ENCODE peak calls at places on chromosomes 16 and 17, in ten cellular contexts. T is mammary epithelial cell, E is neural progenitor cell, R is HepG2, A is fibroblast of lung, U is IMR-90, Q is K562, N is GM23338, D is hepatocyte, V is PC-3. G is an unnamed sample. For H3K27me3, the result is how much of the 10 kb centered on the place peaks cover.

GRCh38 chr16:79767597-79768280 is 167.2 kb upstream of the MAF start:
- DNase-seq in Q (no peak), R (peak), D (peak), N (peak), A (peak), T (peak), V (no peak), U (no peak), E (peak), G (peak)

GRCh38 chr17:80819422-80820164 is 172.0 kb upstream of the CHMP6 start:
- DNase-seq in E (no peak), U (no peak), Q (no peak), A (no peak), D (no peak), N (no peak), V (no peak), R (peak), T (no peak), G (no peak)

GRCh38 chr16:71645450-71645849 is 19.5 kb downstream of the MARVELD3 start:
- DNase-seq in U (peak), Q (peak), E (peak), N (peak), V (peak), R (peak), A (peak), T (peak), D (peak), G (peak)

GRCh38 chr16:86078121-86078600 is 179.2 kb downstream of the IRF8 start:
- DNase-seq in E (no peak), T (no peak), Q (no peak), D (no peak), A (peak), R (no peak), U (no peak), N (no peak), V (no peak), G (no peak)

GRCh38 chr16:15507299-15507958 is 73.0 kb downstream of the BMERB1 start:
- DNase-seq in U (peak), Q (no peak), V (no peak), E (no peak), A (peak), D (no peak), R (no peak), N (no peak), T (peak), G (peak)

GRCh38 chr17:39617446-39618251 is 9.1 kb upstream of the PPP1R1B start:
- DNase-seq in A (peak), R (no peak), N (peak), V (peak), U (peak), D (peak), Q (peak), E (peak), T (peak), G (peak)

GRCh38 chr17:17236295-17237025 is 508 bp downstream of the FLCN start:
- DNase-seq in N (peak), A (peak), E (peak), V (peak), R (peak), U (peak), T (peak), D (peak), Q (peak), G (peak)

GRCh38 chr16:27430512-27430911 is 28.5 kb downstream of the IL21R start:
- DNase-seq in Q (no peak), R (no peak), A (no peak), E (no peak), N (no peak), T (no peak), U (no peak), D (no peak), V (no peak), G (no peak)

GRCh38 chr16:30609928-30610839 is at the start of gene ZNF689:
- DNase-seq in R (peak), A (peak), T (peak), V (peak), E (peak), Q (peak), U (peak), N (peak), D (peak), G (peak)

GRCh38 chr16:30619643-30620042 is 9.5 kb upstream of the ZNF689 start:
- DNase-seq in A (no peak), V (no peak), Q (no peak), R (no peak), U (no peak), N (no peak), D (peak), T (no peak), E (no peak), G (no peak)

GRCh38 chr16:30619207-30619606 is 9.0 kb upstream of the ZNF689 start:
- DNase-seq in U (no peak), Q (no peak), E (no peak), T (no peak), A (peak), V (no peak), D (no peak), N (no peak), R (no peak), G (no peak)

GRCh38 chr16:30615358-30616076 is 5.3 kb upstream of the ZNF689 start:
- DNase-seq in N (peak), V (peak), A (peak), R (peak), E (peak), D (peak), T (no peak), U (peak), Q (peak), G (peak)
- TF ChIP-seq CTCF in N (peak), V (peak), A (peak), R (peak), E (peak), D (peak), T (peak), U (peak), Q (peak), G (peak)

GRCh38 chr16:10558746-10559641 is 21.4 kb downstream of the EMP2 start:
- DNase-seq in R (no peak), E (no peak), U (no peak), N (no peak), A (peak), Q (no peak), T (peak), V (peak), D (no peak), G (peak)
- H2AFZ ChIP-seq in R (no peak), E (no peak), U (no peak), N (no peak), A (peak), Q (no peak), T (peak), V (peak), D (no peak), G (peak)

GRCh38 chr17:77930780-77931768 is 27.4 kb upstream of the TNRC6C start:
- DNase-seq in N (peak), R (no peak), A (no peak), T (no peak), U (no peak), D (no peak), E (no peak), V (no peak), Q (no peak), G (no peak)
- H3K27me3 ChIP-seq in N (under half), R (half or more), A (under half), T (under half), U (half or more), D (under half), E (under half), V (half or more), Q (half or more), G (under half)

DNA sequence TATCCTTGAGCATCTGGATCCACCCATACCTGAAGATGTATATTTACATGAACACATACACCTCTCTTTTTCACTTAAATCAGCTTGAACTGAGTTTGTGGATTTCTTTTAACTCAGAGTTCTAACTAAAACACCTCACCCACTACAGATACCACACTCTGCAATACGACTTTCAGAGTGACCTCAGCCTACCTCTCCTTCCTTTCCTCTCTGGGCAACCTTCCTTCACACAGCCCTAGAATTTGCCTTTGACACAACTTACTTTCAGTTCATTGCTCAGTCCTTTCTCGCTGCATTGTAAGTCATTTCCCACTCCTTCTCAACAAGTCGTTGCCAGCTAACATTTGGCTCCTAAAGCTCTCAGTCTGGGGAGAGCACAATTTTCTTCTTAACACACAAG is 151.9 kb upstream of the IRX3 start:
- DNase-seq in E (no peak), V (no peak), Q (no peak), T (no peak), R (no peak), A (no peak), U (no peak), N (no peak), D (no peak), G (no peak)
- TF ChIP-seq CTCF in E (no peak), V (no peak), Q (no peak), T (no peak), R (no peak), A (no peak), U (no peak), N (no peak), D (no peak), G (no peak)

DNA sequence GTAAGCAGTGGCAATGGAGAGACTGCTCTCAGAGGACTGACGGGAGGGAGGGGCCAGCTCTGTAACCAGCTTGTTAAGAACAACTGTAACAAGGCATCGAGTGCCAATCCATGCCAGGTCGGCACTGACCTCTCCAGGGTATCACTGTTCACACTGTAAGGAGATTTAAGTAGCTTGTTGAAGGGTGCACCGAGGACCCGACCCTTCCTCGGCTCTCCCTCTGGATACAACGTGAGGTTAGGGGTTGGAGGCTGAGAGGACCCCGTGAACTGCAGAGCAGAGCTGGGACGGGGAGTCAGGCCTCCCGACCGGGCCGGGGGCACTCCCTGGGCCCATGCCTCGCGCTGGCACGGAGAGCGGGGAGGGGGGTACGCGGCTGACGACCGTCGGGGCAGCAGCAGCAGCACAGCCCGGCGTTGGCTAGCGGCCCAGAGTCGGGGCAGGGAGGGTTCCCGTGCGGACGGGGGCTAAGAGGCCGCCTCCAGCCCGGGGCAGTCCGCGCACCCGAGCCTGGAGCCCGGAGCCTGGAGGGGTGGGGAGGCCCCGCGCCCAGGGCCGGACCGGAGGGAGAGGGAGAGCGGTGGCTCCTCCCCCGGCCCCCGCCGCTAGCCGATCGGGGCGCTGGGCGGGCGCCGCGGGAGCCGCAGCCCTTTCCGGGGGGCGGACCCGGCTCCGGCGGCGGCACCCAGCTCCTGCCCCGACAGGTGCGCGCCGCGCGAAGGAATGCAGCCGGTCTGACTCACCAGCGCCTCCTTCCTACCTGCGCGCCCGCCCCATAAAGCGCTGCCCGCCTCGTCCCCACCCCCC is at the start of gene ITGB4:
- DNase-seq in D (peak), A (no peak), N (peak), Q (peak), R (peak), E (peak), U (no peak), T (peak), V (peak), G (peak)
- H2AFZ ChIP-seq in D (peak), A (no peak), N (peak), Q (peak), R (peak), E (peak), U (peak), T (peak), V (peak), G (no peak)

GRCh38 chr17:73911726-73912359 is 267.6 kb upstream of the SDK2 start:
- DNase-seq in Q (no peak), V (no peak), R (no peak), D (no peak), N (no peak), U (no peak), E (no peak), T (no peak), A (no peak), G (no peak)
- H3K27me3 ChIP-seq in Q (under half), V (under half), R (under half), D (under half), N (under half), U (under half), E (half or more), T (under half), A (under half), G (under half)

DNA sequence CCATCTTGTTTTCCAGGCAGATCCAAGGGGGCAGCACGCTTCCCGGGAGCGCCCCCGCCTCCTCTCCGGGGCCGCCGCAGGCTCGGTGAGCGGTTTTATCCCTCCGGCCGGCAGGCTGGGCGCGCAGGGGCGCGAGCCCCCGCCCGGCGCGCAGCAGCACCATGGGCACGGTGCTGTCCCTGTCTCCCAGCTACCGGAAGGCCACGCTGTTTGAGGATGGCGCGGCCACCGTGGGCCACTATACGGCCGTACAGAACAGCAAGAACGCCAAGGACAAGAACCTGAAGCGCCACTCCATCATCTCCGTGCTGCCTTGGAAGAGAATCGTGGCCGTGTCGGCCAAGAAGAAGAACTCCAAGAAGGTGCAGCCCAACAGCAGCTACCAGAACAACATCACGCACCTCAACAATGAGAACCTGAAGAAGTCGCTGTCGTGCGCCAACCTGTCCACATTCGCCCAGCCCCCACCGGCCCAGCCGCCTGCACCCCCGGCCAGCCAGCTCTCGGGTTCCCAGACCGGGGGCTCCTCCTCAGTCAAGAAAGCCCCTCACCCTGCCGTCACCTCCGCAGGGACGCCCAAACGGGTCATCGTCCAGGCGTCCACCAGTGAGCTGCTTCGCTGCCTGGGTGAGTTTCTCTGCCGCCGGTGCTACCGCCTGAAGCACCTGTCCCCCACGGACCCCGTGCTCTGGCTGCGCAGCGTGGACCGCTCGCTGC is 825 bp downstream of the CDK5R1 start:
- DNase-seq in D (peak), E (peak), T (no peak), V (no peak), R (no peak), A (peak), N (peak), Q (peak), U (no peak), G (peak)
- TF ChIP-seq CTCF in D (no peak), E (no peak), T (no peak), V (no peak), R (peak), A (no peak), N (no peak), Q (no peak), U (no peak), G (no peak)

GRCh38 chr17:49224997-49225337 is 5.6 kb downstream of the PHOSPHO1 start:
- DNase-seq in Q (no peak), V (no peak), D (no peak), E (no peak), N (no peak), U (no peak), A (no peak), R (no peak), T (no peak), G (peak)

GRCh38 chr17:49225554-49226236 is 4.9 kb downstream of the PHOSPHO1 start:
- DNase-seq in E (no peak), D (no peak), N (no peak), V (no peak), T (no peak), U (no peak), A (no peak), Q (no peak), R (no peak), G (peak)

GRCh38 chr17:49224198-49224996 is 6.2 kb downstream of the PHOSPHO1 start:
- DNase-seq in V (no peak), E (peak), A (no peak), T (no peak), N (peak), R (no peak), Q (no peak), D (peak), U (no peak), G (peak)

GRCh38 chr17:49223168-49223516 is 7.4 kb downstream of the PHOSPHO1 start:
- DNase-seq in T (no peak), V (no peak), N (no peak), E (no peak), U (no peak), Q (no peak), A (no peak), R (no peak), D (no peak), G (peak)

GRCh38 chr17:49223517-49224197 is 6.9 kb downstream of the PHOSPHO1 start:
- DNase-seq in U (peak), R (no peak), D (peak), N (peak), Q (peak), T (no peak), V (peak), E (peak), A (no peak), G (peak)
- H2AFZ ChIP-seq in U (peak), R (no peak), D (no peak), N (peak), Q (no peak), T (peak), V (peak), E (peak), A (no peak), G (no peak)

GRCh38 chr17:19800571-19800970 is 52.5 kb upstream of the ALDH3A1 start:
- DNase-seq in E (no peak), N (peak), Q (no peak), V (no peak), A (no peak), T (no peak), U (no peak), R (no peak), D (no peak), G (no peak)

GRCh38 chr17:19799796-19800195 is 51.7 kb upstream of the ALDH3A1 start:
- DNase-seq in D (no peak), A (no peak), T (peak), E (no peak), R (no peak), U (no peak), V (no peak), Q (no peak), N (no peak), G (no peak)

GRCh38 chr17:19791918-19792317 is 43.8 kb upstream of the ALDH3A1 start:
- DNase-seq in T (no peak), E (no peak), D (no peak), V (no peak), Q (no peak), U (no peak), N (no peak), R (no peak), A (no peak), G (no peak)

GRCh38 chr17:19796457-19796856 is 48.4 kb upstream of the ALDH3A1 start:
- DNase-seq in U (no peak), E (no peak), N (no peak), T (no peak), R (no peak), D (no peak), A (no peak), Q (no peak), V (no peak), G (no peak)
- H3K27me3 ChIP-seq in U (under half), E (under half), N (under half), T (under half), R (under half), D (under half), A (under half), Q (under half), V (under half), G (under half)

G was measured in osteoblast.